ENCODE peak calls at places on chromosomes 5 and 9, in ten cellular contexts. S is H1; Q is AG04449; Z is CD8-positive, alpha-beta T cell; T is GM06990; R is fibroblast of lung; V is heart left ventricle; B is dorsolateral prefrontal cortex; L is neural progenitor cell; F is left ventricle myocardium inferior. O is an unnamed sample.

GRCh38 chr5:67453526-67453925 is 256.9 kb upstream of the CD180 start:
- DNase-seq in L (no peak), Z (no peak), Q (no peak), T (no peak), B (no peak), R (peak; percentile 80), V (no peak), F (no peak), S (no peak), O (no peak)

GRCh38 chr9:125815568-125815967 is 68.4 kb downstream of the PBX3 start:
- DNase-seq in V (no peak), R (no peak), B (no peak), F (no peak), S (no peak), Q (no peak), T (no peak), Z (no peak), L (no peak), O (no peak)

GRCh38 chr5:13354611-13355010 is 589.9 kb downstream of the DNAH5 start:
- DNase-seq in V (no peak), S (no peak), T (no peak), L (no peak), Q (no peak), B (no peak), Z (no peak), R (no peak), F (no peak), O (no peak)

GRCh38 chr5:10536931-10537579 is 26.8 kb upstream of the ANKRD33B start:
- DNase-seq in F (no peak), L (no peak), R (no peak), V (no peak), S (no peak), Q (no peak), B (no peak), T (peak; percentile 49), Z (no peak), O (no peak)

GRCh38 chr5:24609694-24610093 is 35.1 kb downstream of the CDH10 start:
- DNase-seq in S (no peak), Q (no peak), T (no peak), F (no peak), B (no peak), R (no peak), V (no peak), L (no peak), Z (no peak), O (no peak)

GRCh38 chr9:100525563-100525962 is 52.3 kb upstream of the CAVIN4 start:
- DNase-seq in Q (no peak), T (no peak), Z (no peak), V (no peak), L (no peak), F (no peak), B (no peak), S (no peak), R (no peak), O (no peak)

GRCh38 chr9:123378028-123378427 is 22.0 kb downstream of the CRB2 start:
- DNase-seq in R (no peak), B (no peak), L (no peak), S (no peak), T (no peak), Q (no peak), Z (no peak), F (no peak), V (no peak), O (no peak)

GRCh38 chr9:95211028-95211427 is 106.5 kb downstream of the FANCC start:
- DNase-seq in T (no peak), L (peak; percentile 63), Z (no peak), B (no peak), Q (no peak), S (no peak), R (no peak), F (no peak), V (no peak), O (no peak)

GRCh38 chr5:9604416-9604815 is 25.7 kb downstream of the TAS2R1 start:
- DNase-seq in Q (no peak), S (no peak), V (no peak), Z (no peak), B (no peak), F (no peak), R (no peak), T (no peak), L (no peak), O (no peak)

GRCh38 chr9:32954642-32955041 is 46.8 kb downstream of the APTX start:
- DNase-seq in S (no peak), T (no peak), Z (no peak), V (no peak), L (no peak), R (peak; percentile 42), B (no peak), Q (peak; percentile 37), F (no peak), O (no peak)

GRCh38 chr9:130981761-130982147 is 27.2 kb upstream of the LAMC3 start:
- DNase-seq in T (no peak), S (no peak), V (no peak), Z (no peak), L (no peak), B (no peak), Q (no peak), R (no peak), F (no peak), O (no peak)

GRCh38 chr5:169650701-169651331 is 13.7 kb downstream of the DOCK2 start:
- DNase-seq in F (no peak), V (no peak), Z (no peak), R (peak; percentile 47), S (no peak), B (no peak), T (peak; percentile 59), Q (peak; percentile 37), L (no peak), O (no peak)

GRCh38 chr9:88180084-88180765 is 42.0 kb upstream of the SPATA31C2 start:
- DNase-seq in R (no peak), B (no peak), Q (no peak), L (no peak), V (no peak), T (no peak), S (no peak), F (no peak), Z (no peak), O (no peak)

GRCh38 chr5:166127766-166128565 is 2163.5 kb upstream of the WWC1 start:
- DNase-seq in T (no peak), F (no peak), Q (no peak), S (no peak), B (no peak), V (no peak), Z (no peak), R (no peak), L (no peak), O (peak; percentile 68)

GRCh38 chr5:32283539-32284377 is 29.0 kb downstream of the MTMR12 start:
- DNase-seq in Q (no peak), V (no peak), R (no peak), L (no peak), F (no peak), B (no peak), S (no peak), T (no peak), Z (no peak), O (no peak)

GRCh38 chr5:43195670-43196265 is 3.7 kb downstream of the NIM1K start:
- DNase-seq in Q (no peak), B (no peak), L (no peak), F (no peak), Z (no peak), V (no peak), S (no peak), R (no peak), T (no peak), O (no peak)
- TF ChIP-seq CTCF in Q (no peak), B (no peak), L (no peak), F (no peak), Z (no peak), V (no peak), S (no peak), R (no peak), T (no peak), O (no peak)

DNA sequence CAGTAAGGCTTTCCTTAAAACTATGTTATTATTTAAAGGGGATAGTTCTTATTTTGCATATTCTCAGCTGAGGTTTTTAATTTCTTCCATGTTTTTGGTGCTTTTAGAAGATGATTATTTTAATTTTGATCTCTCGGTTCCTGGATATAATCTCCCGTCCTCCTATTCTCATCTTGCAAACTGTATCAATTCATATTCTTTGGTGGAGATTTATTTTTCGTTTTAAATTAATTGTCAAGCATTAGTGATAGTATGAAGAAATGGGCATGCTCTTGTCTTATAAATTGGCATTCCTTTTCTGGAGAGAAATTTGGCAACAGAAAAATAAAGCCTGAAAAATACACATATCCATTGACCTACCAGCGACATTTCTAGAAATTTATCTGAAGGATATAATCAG is 15.5 kb upstream of the GNAQ start:
- DNase-seq in F (no peak), S (no peak), T (no peak), B (no peak), R (no peak), L (no peak), V (no peak), Q (no peak), Z (no peak), O (no peak)
- H3K4me3 ChIP-seq in F (no peak overlapping the region), S (no peak overlapping the region), T (no peak overlapping the region), B (no peak overlapping the region), R (no peak overlapping the region), L (no peak overlapping the region), V (no peak overlapping the region), Q (no peak overlapping the region), Z (no peak overlapping the region), O (no peak overlapping the region)

DNA sequence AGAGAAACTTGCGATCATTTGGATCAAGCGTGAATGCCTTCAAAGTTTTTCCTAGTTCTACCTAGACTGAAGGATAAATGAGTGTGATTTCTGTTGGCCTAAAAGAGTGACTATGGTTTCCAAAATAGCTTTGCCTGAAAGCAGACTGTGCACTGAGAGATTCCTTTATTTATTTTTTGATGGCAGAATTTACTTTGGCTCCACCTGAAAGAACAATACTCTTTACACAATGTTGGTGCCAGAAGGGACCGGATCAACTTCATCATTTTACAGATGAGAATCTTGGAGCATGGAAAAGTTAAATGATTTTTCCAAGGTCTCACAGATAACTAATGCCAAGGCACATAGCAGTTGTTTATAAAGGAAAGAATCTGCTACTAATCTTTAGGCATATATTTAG is 199.6 kb downstream of the KCTD16 start:
- DNase-seq in Z (no peak), T (no peak), B (no peak), F (no peak), V (no peak), Q (no peak), S (no peak), L (no peak), R (no peak), O (no peak)
- TF ChIP-seq CTCF in Z (no peak), T (no peak), B (no peak), F (no peak), V (no peak), Q (no peak), S (no peak), L (no peak), R (no peak), O (no peak)

DNA sequence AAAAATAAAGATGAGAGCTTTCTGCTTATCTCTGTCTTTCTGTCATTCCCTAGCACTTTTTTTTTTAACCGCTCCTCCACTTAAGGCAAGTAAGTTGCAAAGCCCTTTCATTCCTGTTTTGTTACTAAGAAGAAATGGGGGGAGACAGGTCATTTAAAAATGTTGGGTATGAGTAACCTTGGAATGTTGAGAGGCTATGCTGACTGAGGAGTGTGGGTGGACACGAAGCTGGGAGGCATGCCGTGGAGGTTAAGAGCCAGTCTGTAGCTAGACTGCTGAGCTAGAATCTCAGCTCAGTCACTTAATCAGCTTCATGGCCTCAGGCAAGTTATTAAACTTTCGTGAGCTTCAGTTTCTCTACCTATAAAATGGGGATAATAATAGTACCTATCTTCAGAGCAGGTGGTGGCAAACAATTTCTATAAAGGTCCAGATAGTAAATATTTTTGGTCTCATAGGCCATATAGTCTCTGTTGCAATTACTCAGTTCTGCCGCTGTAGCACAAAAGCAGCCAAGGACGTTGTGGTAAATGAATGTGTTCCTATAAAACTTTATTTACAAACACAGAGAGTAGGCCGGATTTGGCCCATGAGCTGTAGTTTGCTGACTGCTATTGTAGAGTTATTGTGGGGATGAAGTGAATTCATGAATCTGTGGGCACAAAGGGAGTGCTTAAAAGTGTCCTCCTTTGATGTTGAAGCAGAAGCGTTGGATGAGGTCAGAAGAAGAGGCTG is 220.0 kb downstream of the GABBR2 start:
- DNase-seq in F (no peak), S (no peak), R (peak; percentile 82), V (no peak), B (no peak), T (no peak), Q (peak; percentile 93), Z (no peak), L (no peak), O (no peak)
- H3K4me3 ChIP-seq in F (no peak overlapping the region), S (no peak overlapping the region), R (no peak overlapping the region), V (no peak overlapping the region), B (no peak overlapping the region), T (no peak overlapping the region), Q (no peak overlapping the region), Z (no peak overlapping the region), L (no peak overlapping the region), O (no peak overlapping the region)